ENCODE peak calls at places on chromosomes 3 and 15, in ten cellular contexts. One of them, this sample, is unnamed.

GRCh38 chr3:10335190-10335738 is 14.4 kb upstream of the SEC13 start:
- DNase-seq in kidney: no peak
- DNase-seq in naive thymus-derived CD8-positive, alpha-beta T cell: no peak
- DNase-seq in CD4-positive, alpha-beta T cell: no peak
- DNase-seq in NAMALWA: no peak
- DNase-seq in A673: no peak
- DNase-seq in DMS153: no peak
- DNase-seq in Panc1: no peak
- DNase-seq in retina: no peak
- DNase-seq in posterior cingulate gyrus: peak
- DNase-seq in this sample: no peak

GRCh38 chr15:88477885-88478284 is 10.4 kb downstream of the MRPS11 start:
- DNase-seq in kidney: no peak
- DNase-seq in naive thymus-derived CD8-positive, alpha-beta T cell: no peak
- DNase-seq in CD4-positive, alpha-beta T cell: no peak
- DNase-seq in NAMALWA: no peak
- DNase-seq in A673: no peak
- DNase-seq in DMS153: no peak
- DNase-seq in Panc1: no peak
- DNase-seq in retina: no peak
- DNase-seq in posterior cingulate gyrus: no peak
- DNase-seq in this sample: no peak

GRCh38 chr3:142732066-142732465 is 8.2 kb downstream of the TRPC1 start:
- DNase-seq in kidney: no peak
- DNase-seq in naive thymus-derived CD8-positive, alpha-beta T cell: no peak
- DNase-seq in CD4-positive, alpha-beta T cell: no peak
- DNase-seq in NAMALWA: no peak
- DNase-seq in A673: no peak
- DNase-seq in DMS153: no peak
- DNase-seq in Panc1: no peak
- DNase-seq in retina: no peak
- DNase-seq in posterior cingulate gyrus: no peak
- DNase-seq in this sample: no peak

GRCh38 chr3:42557849-42558248 is 23.9 kb downstream of the SEC22C start:
- DNase-seq in kidney: no peak
- DNase-seq in naive thymus-derived CD8-positive, alpha-beta T cell: peak
- DNase-seq in CD4-positive, alpha-beta T cell: peak
- DNase-seq in NAMALWA: peak
- DNase-seq in A673: no peak
- DNase-seq in DMS153: no peak
- DNase-seq in Panc1: no peak
- DNase-seq in retina: no peak
- DNase-seq in posterior cingulate gyrus: no peak
- DNase-seq in this sample: no peak

GRCh38 chr3:141401584-141402475 is 33.5 kb downstream of the ZBTB38 start:
- DNase-seq in kidney: peak
- DNase-seq in naive thymus-derived CD8-positive, alpha-beta T cell: peak
- DNase-seq in CD4-positive, alpha-beta T cell: peak
- DNase-seq in NAMALWA: peak
- DNase-seq in A673: peak
- DNase-seq in DMS153: no peak
- DNase-seq in Panc1: no peak
- DNase-seq in retina: peak
- DNase-seq in posterior cingulate gyrus: no peak
- DNase-seq in this sample: peak

GRCh38 chr15:58932791-58933310 is 628 bp downstream of the SLTM start:
- DNase-seq in kidney: no peak
- DNase-seq in naive thymus-derived CD8-positive, alpha-beta T cell: no peak
- DNase-seq in CD4-positive, alpha-beta T cell: no peak
- DNase-seq in NAMALWA: peak
- DNase-seq in A673: peak
- DNase-seq in DMS153: no peak
- DNase-seq in Panc1: no peak
- DNase-seq in retina: no peak
- DNase-seq in posterior cingulate gyrus: peak
- DNase-seq in this sample: no peak

GRCh38 chr15:64046347-64047153 is at the start of gene DAPK2:
- DNase-seq in kidney: peak
- DNase-seq in naive thymus-derived CD8-positive, alpha-beta T cell: peak
- DNase-seq in CD4-positive, alpha-beta T cell: peak
- DNase-seq in NAMALWA: peak
- DNase-seq in A673: peak
- DNase-seq in DMS153: no peak
- DNase-seq in Panc1: no peak
- DNase-seq in retina: peak
- DNase-seq in posterior cingulate gyrus: peak
- DNase-seq in this sample: peak

GRCh38 chr3:197792019-197792647 is 1.1 kb downstream of the LRCH3 start:
- DNase-seq in kidney: no peak
- DNase-seq in naive thymus-derived CD8-positive, alpha-beta T cell: peak
- DNase-seq in CD4-positive, alpha-beta T cell: peak
- DNase-seq in NAMALWA: no peak
- DNase-seq in A673: peak
- DNase-seq in DMS153: no peak
- DNase-seq in Panc1: no peak
- DNase-seq in retina: no peak
- DNase-seq in posterior cingulate gyrus: no peak
- DNase-seq in this sample: peak

GRCh38 chr3:185711255-185711870 is 113.5 kb downstream of the IGF2BP2 start:
- DNase-seq in kidney: no peak
- DNase-seq in naive thymus-derived CD8-positive, alpha-beta T cell: no peak
- DNase-seq in CD4-positive, alpha-beta T cell: no peak
- DNase-seq in NAMALWA: no peak
- DNase-seq in A673: peak
- DNase-seq in DMS153: no peak
- DNase-seq in Panc1: no peak
- DNase-seq in retina: no peak
- DNase-seq in posterior cingulate gyrus: no peak
- DNase-seq in this sample: no peak

GRCh38 chr15:62403164-62403809 is 238.2 kb upstream of the C2CD4B start:
- DNase-seq in kidney: no peak
- DNase-seq in naive thymus-derived CD8-positive, alpha-beta T cell: no peak
- DNase-seq in CD4-positive, alpha-beta T cell: no peak
- DNase-seq in NAMALWA: no peak
- DNase-seq in A673: peak
- DNase-seq in DMS153: no peak
- DNase-seq in Panc1: no peak
- DNase-seq in retina: no peak
- DNase-seq in posterior cingulate gyrus: no peak
- DNase-seq in this sample: no peak